ENCODE peak calls at places on chromosomes 12 and 14, in nine cellular contexts. X is tibial nerve, W is heart left ventricle, Z is esophagus squamous epithelium, P is adrenal gland, R is K562, G is breast epithelium, E is IMR-90, N is uterus. J is an unnamed sample.
A peak's percentile ranks its signal among the peaks of the same experiment; 100 is the strongest.

GRCh38 chr14:56659964-56660551 is 80.5 kb downstream of the TMEM260 start:
- DNase-seq in R (peak; percentile 35), N (no peak), G (no peak), W (no peak), X (no peak), P (no peak), Z (no peak), E (peak; percentile 62), J (no peak)

GRCh38 chr12:95601626-95602025 is 50.4 kb upstream of the USP44 start:
- DNase-seq in Z (no peak), P (no peak), G (no peak), X (no peak), E (peak; percentile 94), N (no peak), R (no peak), W (no peak), J (no peak)

GRCh38 chr12:131943876-131944275 is 5.9 kb upstream of the EP400 start:
- DNase-seq in R (no peak), G (peak; percentile 10), W (no peak), X (no peak), Z (no peak), N (no peak), E (no peak), P (peak; percentile 10), J (no peak)

GRCh38 chr14:92108345-92109254 is 2.2 kb upstream of the ATXN3 start:
- DNase-seq in R (no peak), E (no peak), P (no peak), Z (no peak), G (no peak), N (no peak), W (no peak), X (no peak), J (no peak)

GRCh38 chr12:69703146-69703642 is 4.1 kb upstream of the BEST3 start:
- DNase-seq in P (no peak), E (no peak), G (no peak), N (no peak), X (no peak), R (no peak), Z (no peak), W (no peak), J (no peak)

GRCh38 chr14:49193365-49194050 is 392.7 kb downstream of the RPS29 start:
- DNase-seq in R (no peak), E (no peak), Z (no peak), X (no peak), W (no peak), P (no peak), G (no peak), N (no peak), J (no peak)

GRCh38 chr12:47849261-47849660 is 29.6 kb upstream of the HDAC7 start:
- DNase-seq in E (no peak), X (no peak), P (peak; percentile 6), Z (no peak), R (no peak), N (no peak), W (no peak), G (no peak), J (no peak)

GRCh38 chr12:130487636-130488035 is 149.9 kb downstream of the PIWIL1 start:
- DNase-seq in P (no peak), X (no peak), E (no peak), N (no peak), G (no peak), W (no peak), Z (no peak), R (no peak), J (no peak)

GRCh38 chr12:108241961-108242360 is 97.2 kb downstream of the CMKLR1 start:
- DNase-seq in W (no peak), X (no peak), G (no peak), E (no peak), P (no peak), N (no peak), R (no peak), Z (no peak), J (no peak)

GRCh38 chr12:98352835-98353234 is 162.6 kb upstream of the TMPO start:
- DNase-seq in X (no peak), W (no peak), N (no peak), G (no peak), R (no peak), Z (no peak), E (no peak), P (no peak), J (no peak)

GRCh38 chr14:20331048-20331613 is 1.9 kb downstream of the CCNB1IP1 start:
- DNase-seq in W (no peak), R (no peak), Z (no peak), N (no peak), X (no peak), E (no peak), P (no peak), G (no peak), J (no peak)

GRCh38 chr14:20332946-20333782 is at the start of gene CCNB1IP1:
- DNase-seq in R (peak; percentile 74), P (peak; percentile 63), N (peak; percentile 50), G (no peak), X (no peak), W (peak; percentile 69), Z (no peak), E (peak; percentile 91), J (peak; percentile 66)

GRCh38 chr14:20334017-20334416 is 938 bp upstream of the CCNB1IP1 start:
- DNase-seq in W (no peak), R (no peak), N (no peak), Z (no peak), E (no peak), X (no peak), G (no peak), P (no peak), J (no peak)

GRCh38 chr14:20329355-20329754 is 3.7 kb downstream of the CCNB1IP1 start:
- DNase-seq in X (no peak), R (no peak), W (no peak), N (no peak), P (no peak), E (no peak), Z (no peak), G (no peak), J (no peak)

DNA sequence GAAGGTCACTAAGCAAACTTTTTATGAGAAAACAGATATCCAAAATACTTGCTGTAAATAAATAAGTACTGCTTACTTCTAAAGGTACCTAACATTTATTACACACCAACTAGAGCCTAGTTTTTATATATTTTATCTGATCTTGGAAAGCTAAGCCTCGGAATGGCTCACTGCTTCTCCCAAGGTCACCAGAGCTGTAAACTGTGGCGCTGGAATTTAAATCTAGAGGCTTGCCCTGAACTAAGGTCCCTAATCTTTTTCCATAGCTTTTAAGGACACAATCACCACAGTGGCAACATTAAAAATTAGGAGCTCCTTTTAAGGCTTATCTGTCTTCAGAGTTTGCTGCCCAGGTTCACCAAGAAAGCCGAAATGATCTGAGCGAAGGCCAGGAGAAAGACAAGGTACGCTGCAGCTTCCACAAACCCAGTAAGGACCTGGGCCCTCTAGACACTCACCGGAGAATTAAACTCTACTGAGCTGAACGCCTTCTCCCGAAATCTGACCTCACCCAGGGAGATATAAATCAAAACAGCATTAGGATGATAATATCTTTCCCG is 613 bp downstream of the CCNB1IP1 start:
- DNase-seq in Z (no peak), G (no peak), X (no peak), R (peak; percentile 23), W (no peak), N (no peak), E (no peak), P (peak; percentile 61), J (no peak)
- TF ChIP-seq CTCF in Z (no peak), G (no peak), X (no peak), R (no peak), W (no peak), N (no peak), E (no peak), P (no peak), J (no peak)

GRCh38 chr14:36662543-36663403 is 1.1 kb downstream of the PAX9 start:
- DNase-seq in E (no peak), G (peak; percentile 56), Z (no peak), R (peak; percentile 14), P (no peak), X (no peak), N (no peak), W (no peak), J (no peak)
- TF ChIP-seq POLR2A in E (no peak), G (no peak), Z (no peak), R (no peak), P (no peak), X (no peak), N (no peak), W (no peak), J (no peak)

GRCh38 chr14:103066399-103066798 is 9.1 kb upstream of the CDC42BPB start:
- DNase-seq in X (no peak), Z (no peak), R (no peak), W (peak; percentile 71), G (no peak), N (no peak), E (no peak), P (peak; percentile 55), J (peak; percentile 58)

GRCh38 chr14:103067231-103067954 is 10.0 kb upstream of the CDC42BPB start:
- DNase-seq in P (peak; percentile 37), W (no peak), X (no peak), R (no peak), N (no peak), Z (no peak), G (no peak), E (peak; percentile 38), J (no peak)

GRCh38 chr14:103065861-103066260 is 8.5 kb upstream of the CDC42BPB start:
- DNase-seq in W (no peak), G (peak; percentile 22), N (no peak), E (no peak), X (no peak), R (no peak), P (peak; percentile 13), Z (no peak), J (no peak)

GRCh38 chr14:103064436-103064835 is 7.1 kb upstream of the CDC42BPB start:
- DNase-seq in W (no peak), P (no peak), R (no peak), Z (no peak), X (no peak), E (no peak), N (no peak), G (no peak), J (no peak)

DNA sequence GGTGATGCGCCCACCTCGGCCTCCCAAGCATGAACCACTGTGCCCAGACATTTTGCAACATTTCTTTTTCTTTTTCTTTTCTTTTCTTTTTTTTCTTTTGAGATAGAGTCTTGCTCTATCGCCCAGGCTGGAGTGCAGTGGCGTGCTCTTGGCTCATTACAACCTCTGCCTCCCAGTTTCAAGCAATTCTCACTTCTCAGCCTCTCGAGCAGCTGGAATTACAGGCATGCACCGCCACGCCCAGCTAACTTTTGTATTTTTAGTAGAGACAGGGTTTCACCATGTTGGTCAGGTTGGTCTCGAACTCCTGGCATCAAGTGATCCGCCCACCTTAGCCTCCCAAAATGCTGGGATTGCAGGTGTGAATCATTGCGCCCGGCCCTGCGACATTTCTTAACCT is 7.6 kb upstream of the CDC42BPB start:
- DNase-seq in E (no peak), N (no peak), W (no peak), P (peak; percentile 10), Z (no peak), G (peak; percentile 10), R (no peak), X (no peak), J (no peak)
- H3K4me1 ChIP-seq in E (peaks cover 2% of the 10 kb centered on the region), N (no peaks in the 10 kb centered on the region), W (peaks cover 7% of the 10 kb centered on the region), P (no peaks in the 10 kb centered on the region), Z (peaks cover 30% of the 10 kb centered on the region), G (no peaks in the 10 kb centered on the region), R (peaks cover 14% of the 10 kb centered on the region), X (no peaks in the 10 kb centered on the region), J (peaks cover 5% of the 10 kb centered on the region)

DNA sequence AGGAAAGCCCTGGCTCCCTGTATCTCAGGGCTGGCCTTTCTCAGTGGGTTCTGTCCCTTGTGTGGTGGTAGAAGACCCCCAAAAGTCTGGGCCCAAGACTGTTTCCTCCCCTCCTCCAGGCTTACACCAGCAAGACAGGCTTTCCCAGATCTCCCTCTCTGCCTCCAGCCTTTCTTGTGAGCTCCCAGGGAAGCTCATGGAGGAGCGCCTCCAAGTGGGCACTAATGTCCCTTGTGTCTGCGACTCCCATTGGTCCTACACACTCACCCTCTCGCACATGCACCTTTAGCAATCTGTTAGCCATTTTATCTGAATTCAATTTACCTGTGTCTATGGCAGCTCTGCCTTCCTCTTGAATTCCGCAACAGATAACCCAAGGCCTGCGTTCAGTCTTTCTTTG is 251.1 kb upstream of the CAND1 start:
- DNase-seq in E (no peak), Z (no peak), X (no peak), W (no peak), P (no peak), N (no peak), R (no peak), G (no peak), J (no peak)
- TF ChIP-seq CTCF in E (no peak), Z (no peak), X (no peak), W (no peak), P (no peak), N (no peak), R (peak; percentile 20), G (no peak), J (no peak)